ENCODE peak calls at places on chromosomes 4 and X, in five cellular contexts. One of them, this sample, is unnamed.

GRCh38 chr4:173177232-173177631 is 8.6 kb downstream of the GALNT7 start:
- DNase-seq in left lung: no peak
- DNase-seq in lung: no peak
- DNase-seq in HL-60: no peak
- DNase-seq in mesenchymal stem cell: no peak
- DNase-seq in this sample: no peak

GRCh38 chr4:111773858-111774257 is 371.4 kb upstream of the FAM241A start:
- DNase-seq in HL-60: no peak
- DNase-seq in mesenchymal stem cell: peak; percentile 83
- DNase-seq in lung: peak; percentile 67
- DNase-seq in left lung: peak; percentile 32
- DNase-seq in this sample: peak; percentile 37

GRCh38 chrX:80812176-80812575 is 2.5 kb upstream of the BRWD3 start:
- DNase-seq in HL-60: no peak
- DNase-seq in lung: no peak
- DNase-seq in left lung: peak; percentile 44
- DNase-seq in mesenchymal stem cell: peak; percentile 52
- DNase-seq in this sample: no peak

GRCh38 chr4:4289930-4290850 is at the start of the genes LYAR and ZBTB49:
- DNase-seq in HL-60: peak; percentile 87
- DNase-seq in mesenchymal stem cell: peak; percentile 93
- DNase-seq in lung: peak; percentile 96
- DNase-seq in left lung: peak; percentile 94
- DNase-seq in this sample: peak; percentile 83

GRCh38 chr4:47642985-47643745 is 158.1 kb downstream of the ATP10D start:
- DNase-seq in lung: no peak
- DNase-seq in HL-60: no peak
- DNase-seq in left lung: no peak
- DNase-seq in mesenchymal stem cell: peak; percentile 23
- DNase-seq in this sample: no peak

GRCh38 chrX:140141444-140142029 is 176.2 kb upstream of the CXorf66 start:
- DNase-seq in mesenchymal stem cell: peak; percentile 9
- DNase-seq in left lung: no peak
- DNase-seq in HL-60: peak; percentile 6
- DNase-seq in lung: peak; percentile 42
- DNase-seq in this sample: peak; percentile 4

GRCh38 chr4:3013839-3014350 is 50.5 kb downstream of the GRK4 start:
- DNase-seq in left lung: no peak
- DNase-seq in HL-60: no peak
- DNase-seq in lung: no peak
- DNase-seq in mesenchymal stem cell: no peak
- DNase-seq in this sample: no peak

GRCh38 chr4:48546336-48546735 is 56.3 kb downstream of the ZAR1 start:
- DNase-seq in HL-60: no peak
- DNase-seq in mesenchymal stem cell: peak; percentile 40
- DNase-seq in left lung: no peak
- DNase-seq in lung: no peak
- DNase-seq in this sample: no peak

GRCh38 chrX:38627683-38628082 is 66.3 kb downstream of the TSPAN7 start:
- DNase-seq in mesenchymal stem cell: no peak
- DNase-seq in lung: no peak
- DNase-seq in left lung: no peak
- DNase-seq in HL-60: peak; percentile 13
- DNase-seq in this sample: no peak

GRCh38 chrX:45191383-45191782 is 9.3 kb downstream of the DIPK2B start:
- DNase-seq in mesenchymal stem cell: no peak
- DNase-seq in HL-60: no peak
- DNase-seq in lung: no peak
- DNase-seq in left lung: no peak
- DNase-seq in this sample: no peak

GRCh38 chrX:22122510-22122909 is 90.4 kb downstream of the PHEX start:
- DNase-seq in left lung: no peak
- DNase-seq in HL-60: no peak
- DNase-seq in mesenchymal stem cell: peak; percentile 33
- DNase-seq in lung: no peak
- DNase-seq in this sample: peak; percentile 90

GRCh38 chrX:105696870-105697269 is 125.5 kb upstream of the NRK start:
- DNase-seq in HL-60: no peak
- DNase-seq in left lung: no peak
- DNase-seq in mesenchymal stem cell: no peak
- DNase-seq in lung: no peak
- DNase-seq in this sample: no peak

GRCh38 chr4:66331761-66332160 is 661.5 kb upstream of the EPHA5 start:
- DNase-seq in HL-60: no peak
- DNase-seq in left lung: no peak
- DNase-seq in lung: no peak
- DNase-seq in mesenchymal stem cell: no peak
- DNase-seq in this sample: no peak

GRCh38 chr4:106522839-106523238 is 154.3 kb upstream of the GIMD1 start:
- DNase-seq in left lung: no peak
- DNase-seq in HL-60: no peak
- DNase-seq in lung: no peak
- DNase-seq in mesenchymal stem cell: no peak
- DNase-seq in this sample: no peak

GRCh38 chr4:107579099-107579498 is 140.9 kb downstream of the PAPSS1 start:
- DNase-seq in left lung: no peak
- DNase-seq in mesenchymal stem cell: no peak
- DNase-seq in lung: no peak
- DNase-seq in HL-60: no peak
- DNase-seq in this sample: no peak

GRCh38 chr4:41058426-41058825 is 155.9 kb downstream of the APBB2 start:
- DNase-seq in lung: no peak
- DNase-seq in mesenchymal stem cell: no peak
- DNase-seq in left lung: no peak
- DNase-seq in HL-60: no peak
- DNase-seq in this sample: no peak

GRCh38 chr4:12421364-12421763 is 992.7 kb upstream of the HS3ST1 start:
- DNase-seq in mesenchymal stem cell: no peak
- DNase-seq in lung: no peak
- DNase-seq in HL-60: no peak
- DNase-seq in left lung: no peak
- DNase-seq in this sample: no peak

GRCh38 chr4:121062466-121062975 is 9.8 kb downstream of the NDNF start:
- DNase-seq in left lung: no peak
- DNase-seq in HL-60: peak; percentile 82
- DNase-seq in lung: no peak
- DNase-seq in mesenchymal stem cell: no peak
- DNase-seq in this sample: no peak

GRCh38 chr4:24382381-24382780 is 202.0 kb downstream of the DHX15 start:
- DNase-seq in HL-60: no peak
- DNase-seq in lung: no peak
- DNase-seq in mesenchymal stem cell: peak; percentile 10
- DNase-seq in left lung: no peak
- DNase-seq in this sample: peak; percentile 93

GRCh38 chrX:71621644-71622346 is 3.5 kb upstream of the CXCR3 start:
- DNase-seq in lung: no peak
- DNase-seq in HL-60: no peak
- DNase-seq in left lung: no peak
- DNase-seq in mesenchymal stem cell: no peak
- DNase-seq in this sample: no peak

GRCh38 chr4:123750044-123750443 is 353.4 kb downstream of the SPRY1 start:
- DNase-seq in mesenchymal stem cell: no peak
- DNase-seq in left lung: no peak
- DNase-seq in lung: no peak
- DNase-seq in HL-60: no peak
- DNase-seq in this sample: no peak

GRCh38 chr4:188986271-188986689 is 847.0 kb downstream of the TRIML1 start:
- DNase-seq in left lung: no peak
- DNase-seq in HL-60: no peak
- DNase-seq in lung: no peak
- DNase-seq in mesenchymal stem cell: peak; percentile 92
- DNase-seq in this sample: peak; percentile 91

GRCh38 chr4:38169524-38169923 is 209.3 kb downstream of the PTTG2 start:
- DNase-seq in lung: no peak
- DNase-seq in HL-60: no peak
- DNase-seq in left lung: no peak
- DNase-seq in mesenchymal stem cell: peak; percentile 38
- DNase-seq in this sample: peak; percentile 61

GRCh38 chrX:42290608-42291007 is 367.3 kb upstream of the CASK start:
- DNase-seq in lung: no peak
- DNase-seq in left lung: no peak
- DNase-seq in HL-60: no peak
- DNase-seq in mesenchymal stem cell: peak; percentile 0
- DNase-seq in this sample: no peak

GRCh38 chr4:53987761-53988171 is 76.6 kb downstream of the CHIC2 start:
- DNase-seq in mesenchymal stem cell: peak; percentile 73
- DNase-seq in HL-60: no peak
- DNase-seq in left lung: no peak
- DNase-seq in lung: no peak
- DNase-seq in this sample: peak; percentile 88

GRCh38 chr4:184328022-184328736 is 110.5 kb upstream of the ENPP6 start:
- DNase-seq in mesenchymal stem cell: no peak
- DNase-seq in HL-60: no peak
- DNase-seq in left lung: no peak
- DNase-seq in lung: no peak
- DNase-seq in this sample: peak; percentile 98

GRCh38 chr4:110501826-110502225 is 25.9 kb downstream of the ENPEP start:
- DNase-seq in left lung: no peak
- DNase-seq in HL-60: no peak
- DNase-seq in lung: no peak
- DNase-seq in mesenchymal stem cell: peak; percentile 22
- DNase-seq in this sample: peak; percentile 56

GRCh38 chr4:139555705-139556070 is 331 bp downstream of the SETD7 start:
- DNase-seq in mesenchymal stem cell: no peak
- DNase-seq in HL-60: no peak
- DNase-seq in lung: peak; percentile 54
- DNase-seq in left lung: peak; percentile 66
- DNase-seq in this sample: no peak

GRCh38 chr4:73450398-73451004 is 14.5 kb downstream of the AFP start:
- DNase-seq in lung: no peak
- DNase-seq in mesenchymal stem cell: peak; percentile 64
- DNase-seq in left lung: no peak
- DNase-seq in HL-60: no peak
- DNase-seq in this sample: peak; percentile 83

GRCh38 chr4:8102831-8103230 is 55.8 kb downstream of the ABLIM2 start:
- DNase-seq in mesenchymal stem cell: no peak
- DNase-seq in HL-60: no peak
- DNase-seq in lung: no peak
- DNase-seq in left lung: no peak
- DNase-seq in this sample: no peak
- H3K27ac ChIP-seq in mesenchymal stem cell: no peak overlapping the region
- H3K27ac ChIP-seq in HL-60: no peak overlapping the region
- H3K27ac ChIP-seq in lung: no peak overlapping the region
- H3K27ac ChIP-seq in left lung: no peak overlapping the region
- H3K27ac ChIP-seq in this sample: no peak overlapping the region

GRCh38 chr4:136939781-136940180 is 592.5 kb downstream of the PCDH18 start:
- DNase-seq in HL-60: no peak
- DNase-seq in left lung: no peak
- DNase-seq in mesenchymal stem cell: peak; percentile 7
- DNase-seq in lung: no peak
- DNase-seq in this sample: no peak
- H3K27ac ChIP-seq in HL-60: no peak overlapping the region
- H3K27ac ChIP-seq in left lung: no peak overlapping the region
- H3K27ac ChIP-seq in mesenchymal stem cell: no peak overlapping the region
- H3K27ac ChIP-seq in lung: no peak overlapping the region
- H3K27ac ChIP-seq in this sample: no peak overlapping the region

GRCh38 chrX:10012776-10013175 is 45.6 kb downstream of the CLDN34 start:
- DNase-seq in mesenchymal stem cell: no peak
- DNase-seq in lung: no peak
- DNase-seq in left lung: no peak
- DNase-seq in HL-60: no peak
- DNase-seq in this sample: no peak
- H3K27ac ChIP-seq in mesenchymal stem cell: no peak overlapping the region
- H3K27ac ChIP-seq in lung: no peak overlapping the region
- H3K27ac ChIP-seq in left lung: no peak overlapping the region
- H3K27ac ChIP-seq in HL-60: no peak overlapping the region
- H3K27ac ChIP-seq in this sample: no peak overlapping the region

DNA sequence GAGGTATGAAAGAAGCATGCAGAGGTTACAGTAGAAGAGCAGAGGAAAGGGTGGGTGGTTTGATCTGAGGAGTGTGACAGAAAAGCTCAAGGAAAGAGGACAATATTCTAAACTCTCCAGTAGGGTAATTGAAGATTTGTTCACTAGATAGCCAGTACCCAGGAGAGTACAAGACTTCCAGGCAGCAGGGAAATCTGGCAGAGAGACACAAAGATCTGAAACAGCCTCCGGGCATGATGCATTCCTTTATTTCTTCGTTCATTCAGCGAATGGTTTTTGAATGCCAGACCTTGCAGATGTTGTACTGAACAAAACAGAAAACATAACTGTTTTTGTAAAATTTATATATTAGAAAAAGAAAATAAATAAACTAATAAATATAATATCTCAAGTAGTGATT is 766.6 kb downstream of the FAT4 start:
- DNase-seq in HL-60: no peak
- DNase-seq in lung: no peak
- DNase-seq in mesenchymal stem cell: no peak
- DNase-seq in left lung: no peak
- DNase-seq in this sample: no peak
- H3K27ac ChIP-seq in HL-60: no peak overlapping the region
- H3K27ac ChIP-seq in lung: no peak overlapping the region
- H3K27ac ChIP-seq in mesenchymal stem cell: no peak overlapping the region
- H3K27ac ChIP-seq in left lung: no peak overlapping the region
- H3K27ac ChIP-seq in this sample: no peak overlapping the region

DNA sequence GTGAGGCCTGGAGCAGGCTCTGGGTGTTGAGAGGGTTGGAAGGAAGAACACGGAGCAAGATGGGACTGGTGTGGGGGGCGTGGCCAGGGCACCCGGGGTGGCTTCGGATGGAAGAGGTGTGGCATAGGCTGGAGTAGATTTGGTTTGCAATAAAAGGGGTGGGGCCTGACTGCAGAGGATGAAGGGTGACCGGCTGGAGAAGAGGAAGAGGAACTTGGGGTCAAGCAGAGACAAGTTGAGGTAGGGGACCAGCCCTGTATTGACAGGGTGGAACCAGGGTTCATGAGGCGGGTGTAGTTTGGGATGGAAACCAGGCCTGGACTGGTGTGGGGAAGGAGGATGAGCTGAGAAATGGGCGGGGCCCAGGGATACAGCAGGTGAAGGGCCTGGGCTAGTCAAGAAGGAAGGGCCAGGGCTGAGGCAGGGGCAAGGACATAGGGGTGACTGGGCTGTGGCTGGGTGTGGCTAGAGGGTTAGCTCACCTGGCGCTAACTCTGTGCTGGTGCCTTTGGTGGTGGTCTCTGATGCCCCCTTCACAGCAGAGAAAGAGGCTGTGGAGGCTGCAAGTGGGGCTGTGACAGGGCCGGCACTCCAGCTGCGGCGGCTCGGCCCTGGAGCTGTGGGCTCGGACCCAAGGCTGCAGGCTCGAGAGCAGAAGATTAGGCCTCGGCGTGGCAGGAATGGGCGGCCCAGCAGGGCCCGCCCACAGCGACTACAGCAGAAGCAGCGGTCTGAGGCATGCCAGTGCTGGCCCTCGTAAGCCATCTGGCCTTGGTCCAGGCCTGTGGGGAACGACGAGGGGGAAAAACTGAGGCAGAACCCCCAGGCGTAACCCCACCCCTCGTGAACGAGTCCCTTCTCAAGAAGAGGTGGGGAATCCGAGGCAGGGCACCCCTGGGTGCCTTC is 5.0 kb downstream of the PLP2 start:
- DNase-seq in left lung: no peak
- DNase-seq in mesenchymal stem cell: no peak
- DNase-seq in HL-60: peak; percentile 86
- DNase-seq in lung: peak; percentile 51
- DNase-seq in this sample: peak; percentile 74
- H3K27ac ChIP-seq in left lung: peak overlapping the region; percentile 13
- H3K27ac ChIP-seq in mesenchymal stem cell: no peak overlapping the region
- H3K27ac ChIP-seq in HL-60: peak overlapping the region; percentile 75
- H3K27ac ChIP-seq in lung: no peak overlapping the region
- H3K27ac ChIP-seq in this sample: peak overlapping the region; percentile 4

GRCh38 chr4:151205722-151206121 is 71.2 kb upstream of the PRSS48 start:
- DNase-seq in left lung: no peak
- DNase-seq in lung: no peak
- DNase-seq in HL-60: no peak
- DNase-seq in mesenchymal stem cell: no peak
- DNase-seq in this sample: no peak
- H3K27ac ChIP-seq in left lung: peak overlapping the region; percentile 15
- H3K27ac ChIP-seq in lung: no peak overlapping the region
- H3K27ac ChIP-seq in HL-60: no peak overlapping the region
- H3K27ac ChIP-seq in mesenchymal stem cell: no peak overlapping the region
- H3K27ac ChIP-seq in this sample: no peak overlapping the region

GRCh38 chr4:8095956-8096689 is 62.5 kb downstream of the ABLIM2 start:
- DNase-seq in left lung: no peak
- DNase-seq in mesenchymal stem cell: no peak
- DNase-seq in lung: no peak
- DNase-seq in HL-60: no peak
- DNase-seq in this sample: no peak
- H3K27ac ChIP-seq in left lung: no peak overlapping the region
- H3K27ac ChIP-seq in mesenchymal stem cell: no peak overlapping the region
- H3K27ac ChIP-seq in lung: no peak overlapping the region
- H3K27ac ChIP-seq in HL-60: no peak overlapping the region
- H3K27ac ChIP-seq in this sample: no peak overlapping the region